ENCODE peak calls at places on chromosomes 13 and 19, in seven cellular contexts. X, N, Z, O, V, F and D are unnamed samples.

GRCh38 chr19:52599241-52599640 is 29.2 kb downstream of the ZNF701 start:
- DNase-seq in O (peak; percentile 83), V (no peak), Z (no peak), F (no peak), X (no peak), N (no peak), D (no peak)

GRCh38 chr19:35713904-35714440 is 3.8 kb upstream of the KMT2B start:
- DNase-seq in F (no peak), X (no peak), Z (no peak), O (no peak), N (no peak), V (no peak), D (no peak)

GRCh38 chr13:61010358-61010757 is 405.3 kb downstream of the PCDH20 start:
- DNase-seq in X (no peak), V (no peak), Z (no peak), O (no peak), N (no peak), F (no peak), D (no peak)

GRCh38 chr13:41995946-41996345 is 35.0 kb upstream of the VWA8 start:
- DNase-seq in X (no peak), N (no peak), V (no peak), O (no peak), F (no peak), Z (no peak), D (no peak)

GRCh38 chr19:45275370-45275971 is 24.4 kb downstream of the MARK4 start:
- DNase-seq in O (no peak), N (peak; percentile 70), X (no peak), Z (no peak), V (no peak), F (no peak), D (no peak)

GRCh38 chr13:77300176-77301141 is 26.4 kb downstream of the MYCBP2 start:
- DNase-seq in V (no peak), F (no peak), N (no peak), X (no peak), Z (no peak), O (peak; percentile 38), D (no peak)

GRCh38 chr19:33734913-33735312 is 61.8 kb upstream of the KCTD15 start:
- DNase-seq in Z (no peak), N (no peak), O (no peak), F (peak; percentile 18), X (no peak), V (no peak), D (no peak)

GRCh38 chr13:90696254-90696653 is 651.2 kb upstream of the MIR17HG start:
- DNase-seq in X (no peak), F (no peak), N (no peak), V (no peak), O (no peak), Z (no peak), D (no peak)

GRCh38 chr19:38101723-38102122 is 122.3 kb downstream of the DPF1 start:
- DNase-seq in X (no peak), V (no peak), O (no peak), F (no peak), N (no peak), Z (no peak), D (no peak)

GRCh38 chr19:40533508-40533907 is 43.2 kb upstream of the SHKBP1 start:
- DNase-seq in Z (no peak), V (no peak), N (no peak), X (no peak), F (no peak), O (no peak), D (no peak)

GRCh38 chr13:80083516-80084085 is 257.3 kb downstream of the SPRY2 start:
- DNase-seq in V (no peak), X (no peak), Z (no peak), F (no peak), N (no peak), O (no peak), D (no peak)

GRCh38 chr19:40811478-40812341 is 12.7 kb downstream of the EGLN2 start:
- DNase-seq in X (no peak), N (no peak), F (no peak), Z (no peak), O (no peak), V (no peak), D (no peak)

GRCh38 chr19:45506991-45507863 is at the start of gene VASP:
- DNase-seq in Z (no peak), X (peak; percentile 67), O (peak; percentile 95), V (peak; percentile 91), N (peak; percentile 85), F (peak; percentile 57), D (peak; percentile 80)

GRCh38 chr13:113730145-113730750 is 28.8 kb upstream of the TMEM255B start:
- DNase-seq in O (no peak), Z (no peak), N (no peak), X (no peak), V (no peak), F (no peak), D (no peak)

GRCh38 chr13:100941811-100942361 is 267.3 kb upstream of the TMTC4 start:
- DNase-seq in V (no peak), X (no peak), Z (no peak), F (no peak), O (peak; percentile 50), N (no peak), D (no peak)

GRCh38 chr13:31093145-31093885 is 68.4 kb downstream of the HSPH1 start:
- DNase-seq in X (no peak), N (no peak), Z (no peak), V (no peak), F (no peak), O (no peak), D (no peak)

GRCh38 chr13:111177081-111177711 is 62.1 kb downstream of the ARHGEF7 start:
- DNase-seq in O (no peak), Z (no peak), N (no peak), V (peak; percentile 36), F (peak; percentile 85), X (peak; percentile 23), D (peak; percentile 35)

GRCh38 chr13:76387561-76387960 is 498.6 kb downstream of the KCTD12 start:
- DNase-seq in O (no peak), V (no peak), N (no peak), F (no peak), X (no peak), Z (no peak), D (no peak)

GRCh38 chr19:45773384-45773783 is 4.3 kb upstream of the SIX5 start:
- DNase-seq in Z (no peak), O (no peak), F (no peak), N (no peak), X (no peak), V (no peak), D (no peak)

GRCh38 chr13:113831061-113831460 is 32.8 kb downstream of the GAS6 start:
- DNase-seq in N (peak; percentile 17), V (no peak), F (no peak), X (no peak), Z (no peak), O (no peak), D (no peak)

GRCh38 chr19:46786236-46787039 is 2.0 kb downstream of the SLC1A5 start:
- DNase-seq in N (peak; percentile 37), O (peak; percentile 89), Z (no peak), F (no peak), V (peak; percentile 85), X (no peak), D (no peak)

GRCh38 chr13:106617561-106617960 is 49.6 kb upstream of the ARGLU1 start:
- DNase-seq in N (no peak), F (no peak), Z (no peak), X (no peak), O (peak; percentile 97), V (no peak), D (no peak)